ENCODE peak calls at places on chromosome 5, in six cellular contexts. One of them, this sample, is unnamed.
A peak's percentile ranks its signal among the peaks of the same experiment; 100 is the strongest.

GRCh38 chr5:137667341-137667740 is 68.5 kb downstream of the KLHL3 start:
- DNase-seq in K562: no peak
- DNase-seq in HepG2: no peak
- DNase-seq in HCT116: no peak
- DNase-seq in SK-N-SH: no peak
- DNase-seq in GM12878: no peak
- DNase-seq in this sample: no peak

GRCh38 chr5:114010362-114010761 is 351.5 kb upstream of the KCNN2 start:
- DNase-seq in K562: no peak
- DNase-seq in HepG2: no peak
- DNase-seq in HCT116: no peak
- DNase-seq in SK-N-SH: no peak
- DNase-seq in GM12878: no peak
- DNase-seq in this sample: no peak

GRCh38 chr5:31990701-31991110 is 183.4 kb downstream of the GOLPH3 start:
- DNase-seq in K562: no peak
- DNase-seq in HepG2: no peak
- DNase-seq in HCT116: no peak
- DNase-seq in SK-N-SH: no peak
- DNase-seq in GM12878: no peak
- DNase-seq in this sample: no peak

GRCh38 chr5:41918105-41918504 is 7.0 kb upstream of the FBXO4 start:
- DNase-seq in K562: no peak
- DNase-seq in HepG2: no peak
- DNase-seq in HCT116: no peak
- DNase-seq in SK-N-SH: no peak
- DNase-seq in GM12878: no peak
- DNase-seq in this sample: no peak

GRCh38 chr5:149030392-149030791 is 32.5 kb downstream of the SH3TC2 start:
- DNase-seq in K562: no peak
- DNase-seq in HepG2: no peak
- DNase-seq in HCT116: no peak
- DNase-seq in SK-N-SH: no peak
- DNase-seq in GM12878: no peak
- DNase-seq in this sample: no peak

GRCh38 chr5:3601929-3602712 is 6.5 kb downstream of the IRX1 start:
- DNase-seq in K562: no peak
- DNase-seq in HepG2: no peak
- DNase-seq in HCT116: no peak
- DNase-seq in SK-N-SH: peak; percentile 16
- DNase-seq in GM12878: no peak
- DNase-seq in this sample: peak; percentile 56

GRCh38 chr5:169997736-169998284 is 17.5 kb upstream of the INSYN2B start:
- DNase-seq in K562: no peak
- DNase-seq in HepG2: no peak
- DNase-seq in HCT116: no peak
- DNase-seq in SK-N-SH: no peak
- DNase-seq in GM12878: no peak
- DNase-seq in this sample: no peak

GRCh38 chr5:123088031-123088805 is 823 bp upstream of the PRDM6 start:
- DNase-seq in K562: no peak
- DNase-seq in HepG2: peak; percentile 3
- DNase-seq in HCT116: no peak
- DNase-seq in SK-N-SH: peak; percentile 68
- DNase-seq in GM12878: no peak
- DNase-seq in this sample: no peak

GRCh38 chr5:57324159-57324558 is 150.3 kb downstream of the GPBP1 start:
- DNase-seq in K562: no peak
- DNase-seq in HepG2: no peak
- DNase-seq in HCT116: no peak
- DNase-seq in SK-N-SH: no peak
- DNase-seq in GM12878: no peak
- DNase-seq in this sample: no peak

GRCh38 chr5:14775857-14776256 is 95.7 kb downstream of the ANKH start:
- DNase-seq in K562: no peak
- DNase-seq in HepG2: no peak
- DNase-seq in HCT116: no peak
- DNase-seq in SK-N-SH: no peak
- DNase-seq in GM12878: no peak
- DNase-seq in this sample: no peak

GRCh38 chr5:116378007-116378831 is 196.4 kb downstream of the SEMA6A start:
- DNase-seq in K562: no peak
- DNase-seq in HepG2: no peak
- DNase-seq in HCT116: no peak
- DNase-seq in SK-N-SH: peak; percentile 27
- DNase-seq in GM12878: no peak
- DNase-seq in this sample: no peak

GRCh38 chr5:110769282-110769681 is 30.5 kb downstream of the SLC25A46 start:
- DNase-seq in K562: no peak
- DNase-seq in HepG2: no peak
- DNase-seq in HCT116: no peak
- DNase-seq in SK-N-SH: no peak
- DNase-seq in GM12878: no peak
- DNase-seq in this sample: no peak

GRCh38 chr5:113654828-113655227 is 141.3 kb downstream of the YTHDC2 start:
- DNase-seq in K562: no peak
- DNase-seq in HepG2: no peak
- DNase-seq in HCT116: no peak
- DNase-seq in SK-N-SH: no peak
- DNase-seq in GM12878: no peak
- DNase-seq in this sample: no peak

GRCh38 chr5:38414348-38414747 is 142.1 kb downstream of the LIFR start:
- DNase-seq in K562: no peak
- DNase-seq in HepG2: no peak
- DNase-seq in HCT116: no peak
- DNase-seq in SK-N-SH: no peak
- DNase-seq in GM12878: no peak
- DNase-seq in this sample: no peak

GRCh38 chr5:68630354-68630753 is 414.8 kb downstream of the PIK3R1 start:
- DNase-seq in K562: no peak
- DNase-seq in HepG2: no peak
- DNase-seq in HCT116: no peak
- DNase-seq in SK-N-SH: no peak
- DNase-seq in GM12878: no peak
- DNase-seq in this sample: no peak

GRCh38 chr5:65209341-65209740 is 272.4 kb downstream of the ADAMTS6 start:
- DNase-seq in K562: no peak
- DNase-seq in HepG2: no peak
- DNase-seq in HCT116: no peak
- DNase-seq in SK-N-SH: no peak
- DNase-seq in GM12878: no peak
- DNase-seq in this sample: no peak

GRCh38 chr5:58085800-58086199 is 374.1 kb downstream of the PLK2 start:
- DNase-seq in K562: no peak
- DNase-seq in HepG2: no peak
- DNase-seq in HCT116: peak; percentile 8
- DNase-seq in SK-N-SH: no peak
- DNase-seq in GM12878: no peak
- DNase-seq in this sample: no peak

GRCh38 chr5:169548315-169548714 is 35.3 kb upstream of the SPDL1 start:
- DNase-seq in K562: no peak
- DNase-seq in HepG2: peak; percentile 5
- DNase-seq in HCT116: no peak
- DNase-seq in SK-N-SH: peak; percentile 35
- DNase-seq in GM12878: no peak
- DNase-seq in this sample: no peak

GRCh38 chr5:19855031-19855430 is 133.0 kb downstream of the CDH18 start:
- DNase-seq in K562: no peak
- DNase-seq in HepG2: no peak
- DNase-seq in HCT116: no peak
- DNase-seq in SK-N-SH: no peak
- DNase-seq in GM12878: no peak
- DNase-seq in this sample: no peak

GRCh38 chr5:54093861-54094260 is 216.5 kb downstream of the ARL15 start:
- DNase-seq in K562: no peak
- DNase-seq in HepG2: no peak
- DNase-seq in HCT116: no peak
- DNase-seq in SK-N-SH: no peak
- DNase-seq in GM12878: peak; percentile 52
- DNase-seq in this sample: no peak

GRCh38 chr5:95984287-95984938 is 22.8 kb upstream of the ELL2 start:
- DNase-seq in K562: no peak
- DNase-seq in HepG2: no peak
- DNase-seq in HCT116: no peak
- DNase-seq in SK-N-SH: no peak
- DNase-seq in GM12878: no peak
- DNase-seq in this sample: no peak

GRCh38 chr5:75681125-75681830 is 36.0 kb downstream of the POC5 start:
- DNase-seq in K562: no peak
- DNase-seq in HepG2: peak; percentile 28
- DNase-seq in HCT116: peak; percentile 15
- DNase-seq in SK-N-SH: no peak
- DNase-seq in GM12878: no peak
- DNase-seq in this sample: no peak

GRCh38 chr5:756865-757345 is 27.6 kb downstream of the ZDHHC11B start:
- DNase-seq in K562: peak; percentile 12
- DNase-seq in HepG2: peak; percentile 75
- DNase-seq in HCT116: no peak
- DNase-seq in SK-N-SH: peak; percentile 55
- DNase-seq in GM12878: no peak
- DNase-seq in this sample: no peak

GRCh38 chr5:154478752-154479159 is 729 bp upstream of the HAND1 start:
- DNase-seq in K562: no peak
- DNase-seq in HepG2: no peak
- DNase-seq in HCT116: no peak
- DNase-seq in SK-N-SH: peak; percentile 74
- DNase-seq in GM12878: no peak
- DNase-seq in this sample: no peak

GRCh38 chr5:40829748-40830305 is 5.2 kb downstream of the RPL37 start:
- DNase-seq in K562: no peak
- DNase-seq in HepG2: no peak
- DNase-seq in HCT116: no peak
- DNase-seq in SK-N-SH: no peak
- DNase-seq in GM12878: no peak
- DNase-seq in this sample: no peak
- H4K20me1 ChIP-seq in K562: peaks cover 78% of the 10 kb centered on the region
- H4K20me1 ChIP-seq in HepG2: peaks cover 67% of the 10 kb centered on the region
- H4K20me1 ChIP-seq in HCT116: peaks cover 71% of the 10 kb centered on the region
- H4K20me1 ChIP-seq in SK-N-SH: peaks cover 86% of the 10 kb centered on the region
- H4K20me1 ChIP-seq in GM12878: no peaks in the 10 kb centered on the region
- H4K20me1 ChIP-seq in this sample: peaks cover 11% of the 10 kb centered on the region

GRCh38 chr5:17343675-17344074 is 126.2 kb downstream of the BASP1 start:
- DNase-seq in K562: no peak
- DNase-seq in HepG2: no peak
- DNase-seq in HCT116: peak; percentile 2
- DNase-seq in SK-N-SH: no peak
- DNase-seq in GM12878: peak; percentile 57
- DNase-seq in this sample: no peak
- TF ChIP-seq YY1 in K562: no peak
- TF ChIP-seq YY1 in HepG2: no peak
- TF ChIP-seq YY1 in HCT116: no peak
- TF ChIP-seq YY1 in SK-N-SH: no peak
- TF ChIP-seq YY1 in GM12878: peak; percentile 51
- TF ChIP-seq YY1 in this sample: no peak

GRCh38 chr5:180515294-180515693 is 21.1 kb downstream of the CNOT6 start:
- DNase-seq in K562: no peak
- DNase-seq in HepG2: no peak
- DNase-seq in HCT116: no peak
- DNase-seq in SK-N-SH: no peak
- DNase-seq in GM12878: no peak
- DNase-seq in this sample: no peak

GRCh38 chr5:180519098-180519497 is 24.9 kb downstream of the CNOT6 start:
- DNase-seq in K562: no peak
- DNase-seq in HepG2: no peak
- DNase-seq in HCT116: no peak
- DNase-seq in SK-N-SH: no peak
- DNase-seq in GM12878: no peak
- DNase-seq in this sample: no peak

GRCh38 chr5:180521591-180521990 is 27.4 kb downstream of the CNOT6 start:
- DNase-seq in K562: no peak
- DNase-seq in HepG2: no peak
- DNase-seq in HCT116: no peak
- DNase-seq in SK-N-SH: no peak
- DNase-seq in GM12878: no peak
- DNase-seq in this sample: no peak

GRCh38 chr5:180521101-180521500 is 26.9 kb downstream of the CNOT6 start:
- DNase-seq in K562: no peak
- DNase-seq in HepG2: no peak
- DNase-seq in HCT116: no peak
- DNase-seq in SK-N-SH: no peak
- DNase-seq in GM12878: no peak
- DNase-seq in this sample: no peak

DNA sequence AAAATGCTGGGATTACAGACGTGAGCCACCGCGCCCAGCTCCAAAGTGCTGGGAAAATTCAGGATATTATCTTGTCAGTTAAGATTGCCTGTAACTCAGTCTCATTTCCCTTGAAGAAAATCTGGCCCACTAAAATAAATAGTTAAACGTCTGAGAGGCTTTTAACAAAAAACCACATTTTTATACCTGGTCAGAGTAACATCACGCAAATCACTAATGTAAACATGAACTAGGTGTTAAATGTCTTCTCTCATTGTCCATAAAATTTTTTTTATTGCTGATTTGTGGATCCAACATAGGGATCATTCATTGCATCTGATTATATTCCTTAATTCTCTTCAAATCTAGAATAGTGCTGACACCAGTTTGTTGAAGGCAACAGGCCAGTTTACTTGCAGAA is 22.3 kb downstream of the CNOT6 start:
- DNase-seq in K562: no peak
- DNase-seq in HepG2: no peak
- DNase-seq in HCT116: no peak
- DNase-seq in SK-N-SH: no peak
- DNase-seq in GM12878: no peak
- DNase-seq in this sample: no peak
- H4K20me1 ChIP-seq in K562: peaks cover 15% of the 10 kb centered on the region
- H4K20me1 ChIP-seq in HepG2: peaks cover 13% of the 10 kb centered on the region
- H4K20me1 ChIP-seq in HCT116: no peaks in the 10 kb centered on the region
- H4K20me1 ChIP-seq in SK-N-SH: peaks cover 85% of the 10 kb centered on the region
- H4K20me1 ChIP-seq in GM12878: no peaks in the 10 kb centered on the region
- H4K20me1 ChIP-seq in this sample: peaks cover 16% of the 10 kb centered on the region

DNA sequence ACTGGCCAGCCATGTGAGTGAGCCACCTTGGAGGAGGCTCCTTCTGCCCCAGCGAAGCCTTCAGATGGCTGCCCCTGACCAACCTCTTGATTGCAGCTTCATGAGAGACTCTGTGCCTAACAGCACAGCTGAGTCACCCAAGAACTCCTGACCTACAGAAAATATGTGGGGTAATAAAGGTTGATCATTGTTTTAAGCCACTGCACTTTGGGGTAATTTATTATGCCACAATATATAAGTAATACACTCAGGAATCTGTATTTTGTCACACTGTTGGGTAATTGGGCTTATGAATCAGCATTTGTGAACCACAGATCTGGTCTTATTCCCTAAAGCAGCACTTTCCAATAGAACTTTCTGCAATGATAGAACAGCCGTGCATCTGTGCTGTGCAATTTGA is 24.4 kb upstream of the VDAC1 start:
- DNase-seq in K562: no peak
- DNase-seq in HepG2: no peak
- DNase-seq in HCT116: no peak
- DNase-seq in SK-N-SH: no peak
- DNase-seq in GM12878: no peak
- DNase-seq in this sample: no peak
- TF ChIP-seq YY1 in K562: no peak
- TF ChIP-seq YY1 in HepG2: no peak
- TF ChIP-seq YY1 in HCT116: no peak
- TF ChIP-seq YY1 in SK-N-SH: no peak
- TF ChIP-seq YY1 in GM12878: no peak
- TF ChIP-seq YY1 in this sample: no peak

This sample was measured in H1.